ENCODE peak calls at places on chromosomes 3 and 15, in four cellular contexts. S is K562, C is HepG2, T is GM12878. U is an unnamed sample.
A peak's percentile ranks its signal among the peaks of the same experiment; 100 is the strongest.

GRCh38 chr3:126522363-126522788 is 1.6 kb upstream of the CHST13 start:
- DNase-seq in S (peak; percentile 45), C (peak; percentile 60), T (no peak), U (peak; percentile 87)

GRCh38 chr3:93931597-93932229 is 42.0 kb downstream of the PROS1 start:
- DNase-seq in S (no peak), C (no peak), T (no peak), U (no peak)

GRCh38 chr3:13895155-13896105 is 15.6 kb upstream of the WNT7A start:
- DNase-seq in S (peak; percentile 92), C (peak; percentile 69), T (peak; percentile 47), U (peak; percentile 98)

GRCh38 chr3:72177075-72178050 is 392.4 kb upstream of the PROK2 start:
- DNase-seq in S (peak; percentile 58), C (no peak), T (no peak), U (no peak)

GRCh38 chr15:97026781-97027180 is 696.3 kb downstream of the NR2F2 start:
- DNase-seq in S (no peak), C (no peak), T (no peak), U (no peak)

GRCh38 chr15:68809517-68809916 is 11.2 kb downstream of the ANP32A start:
- DNase-seq in S (no peak), C (no peak), T (no peak), U (no peak)

GRCh38 chr15:81111510-81112375 is 22.3 kb upstream of the CFAP161 start:
- DNase-seq in S (no peak), C (no peak), T (peak; percentile 43), U (no peak)

GRCh38 chr3:195059471-195060216 is 211.3 kb downstream of the XXYLT1 start:
- DNase-seq in S (no peak), C (peak; percentile 34), T (no peak), U (no peak)

GRCh38 chr15:96170616-96171270 is 159.8 kb upstream of the NR2F2 start:
- DNase-seq in S (no peak), C (peak; percentile 9), T (no peak), U (no peak)

GRCh38 chr3:196147116-196147515 is 64.1 kb downstream of the ZDHHC19 start:
- DNase-seq in S (no peak), C (no peak), T (no peak), U (no peak)

GRCh38 chr3:195540031-195540430 is 3.1 kb downstream of the PPP1R2 start:
- DNase-seq in S (no peak), C (no peak), T (no peak), U (no peak)

GRCh38 chr3:35291837-35292236 is 347.5 kb upstream of the ARPP21 start:
- DNase-seq in S (no peak), C (no peak), T (no peak), U (no peak)

DNA sequence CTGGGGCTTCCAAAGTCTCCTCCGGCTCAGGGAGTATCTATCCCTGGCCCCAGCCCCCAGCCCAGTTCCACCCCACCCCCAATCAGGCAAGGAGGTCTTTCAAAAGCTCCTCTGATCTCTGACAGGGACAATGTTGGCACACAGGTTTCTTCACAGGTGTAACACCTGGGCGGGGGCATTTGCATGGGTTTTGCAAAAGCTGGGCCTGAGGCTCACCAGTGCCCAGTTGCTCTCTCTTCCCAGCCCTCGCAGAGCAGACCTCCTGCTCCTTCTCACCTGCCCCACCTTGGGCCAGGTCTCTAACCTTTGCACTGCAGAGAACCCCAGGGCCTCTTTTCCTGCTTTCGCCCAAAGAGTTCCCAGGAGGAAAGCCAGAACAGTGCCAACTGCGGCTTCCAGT is 8.6 kb upstream of the CSK start:
- DNase-seq in S (no peak), C (no peak), T (no peak), U (no peak)
- TF ChIP-seq POLR2A in S (no peak), C (no peak), T (no peak), U (no peak)

GRCh38 chr3:101888653-101889052 is 39.3 kb downstream of the NFKBIZ start:
- DNase-seq in S (no peak), C (no peak), T (no peak), U (no peak)

GRCh38 chr3:101879102-101879501 is 29.8 kb downstream of the NFKBIZ start:
- DNase-seq in S (no peak), C (no peak), T (no peak), U (no peak)

GRCh38 chr3:101886626-101887025 is 37.3 kb downstream of the NFKBIZ start:
- DNase-seq in S (no peak), C (no peak), T (no peak), U (no peak)

GRCh38 chr3:101879623-101880284 is 30.4 kb downstream of the NFKBIZ start:
- DNase-seq in S (no peak), C (no peak), T (no peak), U (no peak)

GRCh38 chr3:101884776-101885175 is 35.5 kb downstream of the NFKBIZ start:
- DNase-seq in S (no peak), C (no peak), T (no peak), U (no peak)
- TF ChIP-seq ATF2 in S (no peak), C (no peak), T (no peak), U (no peak)

GRCh38 chr3:188240189-188240981 is 86.4 kb downstream of the LPP start:
- DNase-seq in S (no peak), C (no peak), T (no peak), U (no peak)

GRCh38 chr3:188241883-188242282 is 87.9 kb downstream of the LPP start:
- DNase-seq in S (no peak), C (no peak), T (no peak), U (no peak)

GRCh38 chr3:188242426-188243123 is 88.6 kb downstream of the LPP start:
- DNase-seq in S (no peak), C (no peak), T (no peak), U (no peak)

GRCh38 chr3:188239577-188239976 is 85.6 kb downstream of the LPP start:
- DNase-seq in S (no peak), C (no peak), T (no peak), U (no peak)

GRCh38 chr3:188241072-188241471 is 87.1 kb downstream of the LPP start:
- DNase-seq in S (no peak), C (no peak), T (no peak), U (no peak)
- TF ChIP-seq POLR2A in S (no peak), C (no peak), T (no peak), U (no peak)

GRCh38 chr3:156617145-156617544 is 57.2 kb upstream of the TIPARP start:
- DNase-seq in S (no peak), C (no peak), T (no peak), U (no peak)

GRCh38 chr3:156617781-156618180 is 56.6 kb upstream of the TIPARP start:
- DNase-seq in S (no peak), C (no peak), T (no peak), U (no peak)

GRCh38 chr3:156612906-156613305 is 58.0 kb upstream of the SSR3 start:
- DNase-seq in S (no peak), C (no peak), T (no peak), U (no peak)

GRCh38 chr3:156614642-156615511 is 59.5 kb upstream of the TIPARP start:
- DNase-seq in S (no peak), C (no peak), T (no peak), U (no peak)

GRCh38 chr3:156615592-156616173 is 58.7 kb upstream of the TIPARP start:
- DNase-seq in S (no peak), C (no peak), T (no peak), U (no peak)
- TF ChIP-seq ATF2 in S (no peak), C (no peak), T (no peak), U (no peak)

GRCh38 chr3:8441969-8442559 is 59.6 kb upstream of the LMCD1 start:
- DNase-seq in S (peak; percentile 37), C (peak; percentile 60), T (no peak), U (peak; percentile 60)

GRCh38 chr3:8442993-8443670 is 58.5 kb upstream of the LMCD1 start:
- DNase-seq in S (no peak), C (no peak), T (no peak), U (no peak)

GRCh38 chr3:8445861-8446260 is 55.8 kb upstream of the LMCD1 start:
- DNase-seq in S (no peak), C (no peak), T (no peak), U (no peak)

GRCh38 chr3:8444883-8445282 is 56.7 kb upstream of the LMCD1 start:
- DNase-seq in S (no peak), C (no peak), T (no peak), U (no peak)

GRCh38 chr3:8443829-8444791 is 57.5 kb upstream of the LMCD1 start:
- DNase-seq in S (peak; percentile 7), C (peak; percentile 99), T (no peak), U (peak; percentile 23)
- TF ChIP-seq POLR2A in S (no peak), C (peak; percentile 70), T (no peak), U (no peak)

GRCh38 chr3:95437409-95437808 is 1374.5 kb downstream of the NSUN3 start:
- DNase-seq in S (no peak), C (no peak), T (no peak), U (no peak)

GRCh38 chr3:95438274-95438673 is 1375.4 kb downstream of the NSUN3 start:
- DNase-seq in S (no peak), C (no peak), T (no peak), U (no peak)

DNA sequence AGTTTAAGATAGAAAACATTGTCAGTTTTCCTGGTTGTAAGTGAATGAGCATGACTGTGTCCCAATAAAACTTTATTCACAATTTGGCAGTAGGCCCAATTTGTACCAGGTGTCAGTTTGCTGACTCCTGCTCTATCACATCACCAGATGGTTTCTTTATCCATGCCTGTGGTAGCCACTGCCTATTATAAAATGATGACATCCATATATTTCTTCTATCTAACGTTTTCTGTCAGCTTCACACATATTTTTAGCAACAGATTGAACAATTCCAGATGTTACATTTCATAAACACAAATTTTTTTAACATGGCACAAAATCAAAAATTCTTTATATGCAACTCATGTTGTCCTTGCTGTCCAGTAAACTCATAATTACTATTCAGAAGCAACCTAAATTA is 1371.6 kb downstream of the NSUN3 start:
- DNase-seq in S (no peak), C (no peak), T (no peak), U (no peak)
- TF ChIP-seq ATF2 in S (no peak), C (no peak), T (no peak), U (no peak)

U was measured in H1.